ENCODE peak calls at places on chromosomes 5 and 9, in nine cellular contexts. N, O, R, V, J, S, W, H and X are unnamed samples.

GRCh38 chr9:91362212-91362611 is 494 bp upstream of the AUH start:
- DNase-seq in O (no peak), V (no peak), H (no peak), R (no peak), S (no peak), N (no peak), J (no peak), W (no peak), X (no peak)

GRCh38 chr9:101907466-101907865 is 169.0 kb upstream of the GRIN3A start:
- DNase-seq in H (no peak), O (no peak), S (no peak), R (no peak), J (no peak), V (no peak), N (no peak), W (no peak), X (no peak)

GRCh38 chr5:27315541-27316282 is 277.3 kb upstream of the CDH9 start:
- DNase-seq in W (peak), J (peak), H (peak), V (peak), O (peak), N (no peak), S (no peak), R (no peak), X (no peak)

GRCh38 chr5:96718635-96719077 is 56.5 kb downstream of the CAST start:
- DNase-seq in J (peak), S (no peak), R (no peak), W (peak), H (no peak), O (peak), N (peak), V (peak), X (peak)

GRCh38 chr5:73693573-73694061 is 67.6 kb downstream of the ARHGEF28 start:
- DNase-seq in O (peak), V (peak), R (no peak), N (peak), H (peak), J (peak), S (no peak), W (no peak), X (no peak)

GRCh38 chr5:166786889-166787288 is 1504.6 kb upstream of the WWC1 start:
- DNase-seq in R (no peak), S (no peak), N (no peak), J (no peak), V (no peak), O (peak), W (no peak), H (no peak), X (no peak)

GRCh38 chr9:87667164-87667738 is 58.7 kb upstream of the CTSL start:
- DNase-seq in S (peak), O (no peak), R (no peak), N (no peak), H (peak), V (no peak), W (peak), J (no peak), X (no peak)

GRCh38 chr9:78932849-78933627 is 636.1 kb downstream of the PSAT1 start:
- DNase-seq in R (no peak), W (peak), J (peak), H (peak), S (no peak), N (no peak), V (peak), O (peak), X (no peak)

GRCh38 chr5:56637321-56637920 is 177.9 kb upstream of the MAP3K1 start:
- DNase-seq in J (peak), O (peak), S (no peak), R (no peak), V (peak), H (no peak), N (no peak), W (no peak), X (no peak)

GRCh38 chr9:24939099-24939850 is 393.6 kb upstream of the IZUMO3 start:
- DNase-seq in O (no peak), S (no peak), N (no peak), H (no peak), W (no peak), V (no peak), R (no peak), J (no peak), X (no peak)

GRCh38 chr9:128633601-128634000 is 23.0 kb downstream of the DYNC2I2 start:
- DNase-seq in S (no peak), O (no peak), N (no peak), V (no peak), H (no peak), R (peak), W (no peak), J (no peak), X (no peak)

GRCh38 chr5:139711852-139712171 is 63.7 kb downstream of the CXXC5 start:
- DNase-seq in R (no peak), V (no peak), H (no peak), N (peak), W (no peak), J (no peak), O (no peak), S (no peak), X (no peak)

GRCh38 chr9:18275313-18275990 is 198.5 kb upstream of the ADAMTSL1 start:
- DNase-seq in W (peak), S (no peak), H (no peak), V (no peak), R (no peak), N (no peak), J (no peak), O (no peak), X (no peak)

GRCh38 chr5:74919487-74919886 is 53.3 kb upstream of the FAM169A start:
- DNase-seq in R (no peak), N (no peak), J (peak), H (peak), V (peak), S (peak), W (peak), O (peak), X (no peak)

GRCh38 chr9:136538599-136539426 is 7.0 kb downstream of the NOTCH1 start:
- DNase-seq in O (peak), S (no peak), V (no peak), H (no peak), W (no peak), J (no peak), N (no peak), R (no peak), X (no peak)

GRCh38 chr9:38087934-38088925 is 19.2 kb upstream of the SHB start:
- DNase-seq in S (peak), J (peak), H (peak), W (peak), N (peak), R (peak), O (peak), V (peak), X (no peak)

GRCh38 chr9:131405429-131405828 is 11.5 kb downstream of the PRRC2B start:
- DNase-seq in W (no peak), V (no peak), H (peak), O (peak), J (peak), R (peak), N (no peak), S (no peak), X (no peak)

GRCh38 chr9:121963542-121963995 is 129.5 kb downstream of the TTLL11 start:
- DNase-seq in V (peak), R (no peak), J (peak), S (no peak), W (peak), O (peak), N (no peak), H (peak), X (no peak)

GRCh38 chr5:130964238-130965192 is 200.5 kb downstream of the HINT1 start:
- DNase-seq in N (no peak), O (no peak), J (peak), W (peak), R (no peak), S (no peak), V (peak), H (peak), X (no peak)

GRCh38 chr5:127824126-127824525 is 120.9 kb downstream of the CCDC192 start:
- DNase-seq in N (no peak), R (no peak), W (no peak), H (no peak), O (no peak), V (no peak), J (no peak), S (no peak), X (no peak)

GRCh38 chr9:21576331-21577189 is 94.4 kb upstream of the IFNE start:
- DNase-seq in W (peak), O (peak), S (peak), H (peak), R (no peak), J (peak), N (peak), V (peak), X (peak)

GRCh38 chr5:100448250-100448649 is 86.9 kb upstream of the FAM174A start:
- DNase-seq in H (peak), N (no peak), W (no peak), R (no peak), S (no peak), J (peak), O (no peak), V (peak), X (no peak)

GRCh38 chr9:136721339-136722092 is 9.1 kb downstream of the DIPK1B start:
- DNase-seq in S (no peak), H (peak), V (peak), J (peak), N (no peak), W (peak), O (no peak), R (no peak), X (peak)

GRCh38 chr5:4295663-4296339 is 700.2 kb downstream of the IRX1 start:
- DNase-seq in S (no peak), O (no peak), V (no peak), R (no peak), N (peak), J (peak), H (peak), W (peak), X (no peak)

GRCh38 chr5:54551906-54552305 is 34.3 kb downstream of the SNX18 start:
- DNase-seq in H (no peak), W (no peak), V (no peak), R (no peak), O (no peak), S (no peak), N (no peak), J (no peak), X (no peak)

DNA sequence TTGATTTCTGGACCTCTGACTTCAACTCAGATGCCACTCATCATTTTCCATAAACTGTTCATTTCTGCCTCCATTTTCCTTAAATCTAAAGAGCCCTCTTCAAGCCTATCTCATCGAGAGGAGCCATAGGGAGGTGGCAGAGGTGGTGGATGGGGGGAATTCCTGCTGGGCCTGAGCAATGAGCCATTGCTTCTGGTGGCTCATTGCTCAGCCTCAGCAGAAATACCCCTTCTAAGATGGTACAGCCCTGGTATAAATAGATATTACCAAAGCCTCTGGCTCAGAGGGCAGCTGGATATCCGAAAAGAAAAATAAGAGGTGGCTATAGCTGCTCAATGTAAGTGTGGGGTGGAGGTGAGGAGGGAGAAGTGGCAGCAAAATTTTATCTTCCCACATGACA is 313.6 kb downstream of the CAAP1 start:
- DNase-seq in H (no peak), J (no peak), R (no peak), V (no peak), O (no peak), N (no peak), S (no peak), W (no peak), X (no peak)
- H3K27ac ChIP-seq in H (no peak), J (no peak), R (no peak), V (no peak), O (no peak), N (no peak), S (no peak), W (no peak), X (no peak)

GRCh38 chr9:69762527-69762926 is 2.7 kb upstream of the PTAR1 start:
- DNase-seq in J (no peak), S (no peak), W (no peak), V (no peak), O (no peak), H (peak), N (no peak), R (no peak), X (no peak)

GRCh38 chr9:69760278-69760610 is 433 bp upstream of the PTAR1 start:
- DNase-seq in R (no peak), W (no peak), H (no peak), N (no peak), S (no peak), V (no peak), O (no peak), J (no peak), X (no peak)

GRCh38 chr9:69759478-69760277 is at the start of gene PTAR1:
- DNase-seq in N (peak), S (peak), O (peak), R (peak), W (peak), H (peak), V (peak), J (peak), X (peak)

GRCh38 chr9:69758001-69758730 is 1.6 kb downstream of the PTAR1 start:
- DNase-seq in N (no peak), V (no peak), J (peak), R (no peak), W (no peak), O (peak), H (peak), S (no peak), X (no peak)

GRCh38 chr9:69758981-69759477 is 782 bp downstream of the PTAR1 start:
- DNase-seq in O (peak), H (peak), W (no peak), R (no peak), N (no peak), V (no peak), S (no peak), J (no peak), X (no peak)
- H3K27ac ChIP-seq in O (peak), H (peak), W (peak), R (peak), N (peak), V (peak), S (peak), J (peak), X (peak)

GRCh38 chr9:16278420-16278999 is 592.0 kb downstream of the BNC2 start:
- DNase-seq in H (peak), R (no peak), V (no peak), S (no peak), J (no peak), O (no peak), N (no peak), W (no peak), X (no peak)

GRCh38 chr9:16277471-16277870 is 593.0 kb downstream of the BNC2 start:
- DNase-seq in S (no peak), W (no peak), N (no peak), R (no peak), J (no peak), V (no peak), O (no peak), H (no peak), X (no peak)

GRCh38 chr9:16282216-16282615 is 588.3 kb downstream of the BNC2 start:
- DNase-seq in O (peak), R (no peak), H (peak), W (no peak), V (peak), J (peak), N (peak), S (no peak), X (no peak)

GRCh38 chr9:16282718-16283117 is 587.8 kb downstream of the BNC2 start:
- DNase-seq in S (no peak), R (no peak), V (no peak), J (no peak), H (no peak), N (no peak), O (no peak), W (no peak), X (no peak)

DNA sequence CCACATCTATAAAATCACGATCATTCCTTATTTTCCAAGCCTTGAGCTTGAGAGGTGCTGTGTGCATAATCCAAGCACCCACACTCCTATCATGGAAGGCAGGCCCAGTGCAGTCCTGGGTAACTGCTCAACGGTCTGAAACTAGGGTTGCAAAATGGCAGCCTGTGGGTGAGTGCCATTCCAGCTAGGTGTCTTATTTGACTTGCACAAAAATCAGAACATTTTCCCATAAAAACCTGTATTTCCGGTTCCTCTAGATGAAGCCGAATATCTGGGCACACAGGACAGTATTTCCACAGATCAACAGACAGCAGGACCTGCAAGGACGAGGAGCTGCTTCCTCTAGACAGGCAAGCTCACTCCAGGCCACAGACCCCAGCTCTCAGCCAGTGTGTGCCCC is 588.8 kb downstream of the BNC2 start:
- DNase-seq in H (no peak), J (no peak), V (peak), R (no peak), W (no peak), O (no peak), N (peak), S (no peak), X (no peak)
- H3K27ac ChIP-seq in H (no peak), J (no peak), V (peak), R (no peak), W (no peak), O (no peak), N (peak), S (no peak), X (no peak)

DNA sequence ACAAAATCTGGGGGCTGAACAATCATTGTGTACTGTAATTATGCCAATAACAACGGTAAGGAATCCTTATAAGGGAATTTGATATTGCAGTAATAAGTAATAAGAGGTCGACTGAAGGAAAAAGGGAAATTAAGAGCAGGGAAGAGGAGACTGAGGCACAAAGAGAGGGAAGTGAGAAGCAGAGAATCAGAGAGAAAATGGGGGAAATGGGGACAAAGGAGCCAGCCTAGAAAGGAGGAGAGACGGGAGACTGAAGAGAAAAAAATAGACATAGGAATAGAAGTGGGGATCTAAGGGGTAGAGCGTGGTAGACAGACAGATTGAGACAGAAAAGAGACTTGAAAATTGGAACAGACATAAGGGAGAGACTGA is 518 bp upstream of the ZNF300 start:
- DNase-seq in V (no peak), O (no peak), S (no peak), N (no peak), J (no peak), R (no peak), H (no peak), W (no peak), X (no peak)
- H3K27ac ChIP-seq in V (no peak), O (peak), S (no peak), N (no peak), J (peak), R (no peak), H (peak), W (peak), X (peak)

GRCh38 chr9:105172393-105172792 is 72.1 kb upstream of the SLC44A1 start:
- DNase-seq in H (no peak), O (no peak), J (no peak), N (no peak), R (no peak), V (no peak), W (no peak), S (no peak), X (no peak)
- H3K27ac ChIP-seq in H (no peak), O (no peak), J (no peak), N (no peak), R (no peak), V (no peak), W (no peak), S (no peak), X (no peak)

GRCh38 chr9:88748566-88749238 is 213.7 kb downstream of the NXNL2 start:
- DNase-seq in O (peak), S (no peak), W (no peak), H (peak), J (peak), R (peak), N (peak), V (no peak), X (no peak)

GRCh38 chr9:88746744-88747398 is 211.9 kb downstream of the NXNL2 start:
- DNase-seq in W (no peak), R (no peak), H (peak), S (no peak), V (no peak), O (no peak), J (no peak), N (no peak), X (no peak)

GRCh38 chr9:88749420-88749819 is 214.4 kb downstream of the NXNL2 start:
- DNase-seq in N (no peak), O (peak), R (no peak), W (peak), S (no peak), J (peak), H (peak), V (peak), X (peak)

GRCh38 chr9:88746029-88746743 is 211.2 kb downstream of the NXNL2 start:
- DNase-seq in N (peak), J (peak), O (peak), V (peak), R (peak), S (no peak), W (no peak), H (peak), X (peak)

GRCh38 chr9:88747768-88748167 is 212.8 kb downstream of the NXNL2 start:
- DNase-seq in V (peak), R (no peak), N (no peak), H (peak), W (peak), O (peak), S (no peak), J (peak), X (peak)
- H3K27ac ChIP-seq in V (peak), R (no peak), N (no peak), H (peak), W (no peak), O (peak), S (no peak), J (peak), X (no peak)

DNA sequence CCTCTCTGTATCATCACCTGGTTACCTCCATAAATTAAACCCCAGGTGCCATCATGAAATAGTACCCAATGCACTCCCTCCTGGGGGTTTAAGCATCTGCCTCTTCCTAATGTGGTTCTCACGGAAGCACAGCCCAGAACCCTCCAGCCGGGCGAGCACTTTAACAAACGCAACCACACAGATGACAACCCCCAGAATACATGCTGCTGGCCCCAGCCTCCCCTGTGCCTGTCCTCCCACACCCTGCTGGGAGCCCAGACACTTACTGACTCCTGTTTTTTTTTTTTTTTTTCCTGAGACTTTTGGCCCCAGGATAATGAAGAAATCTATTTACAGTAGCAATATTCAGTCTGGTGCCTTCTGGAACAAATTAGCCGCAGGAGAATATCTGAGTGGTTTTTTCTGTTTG is 50.0 kb upstream of the COL5A1 start:
- DNase-seq in S (no peak), N (no peak), O (peak), V (no peak), W (no peak), J (peak), R (no peak), H (peak), X (no peak)
- H3K27ac ChIP-seq in S (no peak), N (peak), O (peak), V (no peak), W (no peak), J (peak), R (no peak), H (peak), X (no peak)